ENCODE peak calls at places on chromosomes 12 and 14, in five cellular contexts. J is upper lobe of right lung, W is T1000, L is endothelial cell, F is MM.1S. X is an unnamed sample.
A peak's percentile ranks its signal among the peaks of the same experiment; 100 is the strongest.

GRCh38 chr12:105561981-105562726 is 231.7 kb downstream of the C12orf75 start:
- DNase-seq in J (no peak), W (peak; percentile 78), L (no peak), F (no peak), X (no peak)

GRCh38 chr12:76790564-76791552 is 26.9 kb downstream of the ZDHHC17 start:
- DNase-seq in J (no peak), W (no peak), L (no peak), F (peak; percentile 48), X (peak; percentile 25)

GRCh38 chr12:65925626-65926025 is 101.3 kb downstream of the HMGA2 start:
- DNase-seq in J (no peak), W (no peak), L (no peak), F (no peak), X (peak; percentile 27)

GRCh38 chr12:122917508-122918227 is 21.7 kb upstream of the VPS37B start:
- DNase-seq in J (peak; percentile 82), W (peak; percentile 96), L (no peak), F (no peak), X (no peak)

GRCh38 chr12:91009319-91009950 is 4.7 kb upstream of the EPYC start:
- DNase-seq in J (no peak), W (no peak), L (no peak), F (peak; percentile 86), X (peak; percentile 69)

GRCh38 chr12:102317155-102317554 is 119.5 kb upstream of the PMCH start:
- DNase-seq in J (no peak), W (no peak), L (no peak), F (no peak), X (no peak)

GRCh38 chr12:100877776-100878175 is 83.2 kb downstream of the ANO4 start:
- DNase-seq in J (no peak), W (no peak), L (no peak), F (no peak), X (no peak)

GRCh38 chr14:73503648-73504047 is 12.9 kb downstream of the RIOX1 start:
- DNase-seq in J (no peak), W (no peak), L (no peak), F (no peak), X (no peak)

GRCh38 chr14:55294603-55295002 is 23.4 kb downstream of the FBXO34 start:
- DNase-seq in J (no peak), W (no peak), L (no peak), F (no peak), X (no peak)

GRCh38 chr14:73241481-73242165 is 4.3 kb downstream of the PAPLN start:
- DNase-seq in J (no peak), W (no peak), L (no peak), F (no peak), X (no peak)

GRCh38 chr12:108519558-108519957 is 4.5 kb downstream of the FICD start:
- DNase-seq in J (no peak), W (no peak), L (no peak), F (no peak), X (peak; percentile 39)

GRCh38 chr12:101209319-101210302 is at the start of gene SLC5A8:
- DNase-seq in J (peak; percentile 72), W (no peak), L (peak; percentile 11), F (no peak), X (no peak)

GRCh38 chr12:106138279-106138645 is 492 bp downstream of the NUAK1 start:
- DNase-seq in J (no peak), W (no peak), L (no peak), F (no peak), X (no peak)

GRCh38 chr14:53953828-53954550 is 2.6 kb downstream of the BMP4 start:
- DNase-seq in J (peak; percentile 77), W (peak; percentile 42), L (peak; percentile 51), F (no peak), X (peak; percentile 45)

GRCh38 chr12:66044731-66045130 is 85.8 kb downstream of the LLPH start:
- DNase-seq in J (no peak), W (no peak), L (no peak), F (no peak), X (no peak)

GRCh38 chr12:72543777-72544467 is 271.8 kb downstream of the TRHDE start:
- DNase-seq in J (no peak), W (no peak), L (no peak), F (no peak), X (no peak)

GRCh38 chr12:43111608-43112007 is 440.4 kb downstream of the ADAMTS20 start:
- DNase-seq in J (no peak), W (no peak), L (no peak), F (no peak), X (no peak)

GRCh38 chr12:388547-389137 is 478 bp downstream of the KDM5A start:
- DNase-seq in J (peak; percentile 67), W (no peak), L (peak; percentile 55), F (peak; percentile 39), X (peak; percentile 77)

GRCh38 chr12:106246891-106247730 is 709 bp downstream of the CKAP4 start:
- DNase-seq in J (peak; percentile 87), W (peak; percentile 41), L (peak; percentile 64), F (peak; percentile 59), X (peak; percentile 74)

GRCh38 chr14:74198441-74199234 is 40.6 kb upstream of the VSX2 start:
- DNase-seq in J (no peak), W (no peak), L (no peak), F (no peak), X (no peak)

GRCh38 chr12:77642246-77642645 is 188.4 kb upstream of the NAV3 start:
- DNase-seq in J (no peak), W (no peak), L (no peak), F (no peak), X (no peak)

X was measured in GM12865.